ENCODE peak calls at places on chromosomes 3 and 15, in nine cellular contexts. N is transverse colon, Q is upper lobe of left lung, G is suprapubic skin, W is GM12878, E is HepG2, Z is stomach, L is H1, P is K562. J is an unnamed sample.

GRCh38 chr3:113211370-113212154 is at the start of gene BOC:
- DNase-seq in N (no peak), Q (no peak), G (no peak), W (no peak), E (no peak), Z (no peak), L (no peak), P (no peak), J (peak; percentile 77)

GRCh38 chr3:119033393-119034255 is 1.0 kb downstream of the IGSF11 start:
- DNase-seq in N (no peak), Q (no peak), G (no peak), W (no peak), E (no peak), Z (no peak), L (no peak), P (no peak), J (no peak)

GRCh38 chr15:98683821-98684220 is 35.5 kb downstream of the IGF1R start:
- DNase-seq in N (no peak), Q (no peak), G (no peak), W (no peak), E (no peak), Z (no peak), L (no peak), P (no peak), J (no peak)

GRCh38 chr15:81098884-81099601 is 35.0 kb upstream of the CFAP161 start:
- DNase-seq in N (no peak), Q (peak; percentile 53), G (no peak), W (no peak), E (no peak), Z (no peak), L (no peak), P (peak; percentile 72), J (peak; percentile 68)

GRCh38 chr3:98735761-98736269 is 27.3 kb upstream of the ST3GAL6 start:
- DNase-seq in N (no peak), Q (no peak), G (no peak), W (no peak), E (no peak), Z (no peak), L (no peak), P (no peak), J (no peak)

GRCh38 chr3:115164374-115165221 is 17.5 kb upstream of the ZBTB20 start:
- DNase-seq in N (no peak), Q (no peak), G (no peak), W (no peak), E (no peak), Z (no peak), L (no peak), P (no peak), J (no peak)

GRCh38 chr3:194705227-194705626 is 19.5 kb downstream of the FAM43A start:
- DNase-seq in N (no peak), Q (no peak), G (no peak), W (no peak), E (no peak), Z (no peak), L (no peak), P (no peak), J (no peak)

GRCh38 chr3:46580675-46581074 is 14.6 kb upstream of the LRRC2 start:
- DNase-seq in N (no peak), Q (no peak), G (no peak), W (no peak), E (no peak), Z (no peak), L (no peak), P (no peak), J (no peak)

GRCh38 chr3:87228316-87228715 is 1.2 kb downstream of the CHMP2B start:
- DNase-seq in N (no peak), Q (no peak), G (no peak), W (no peak), E (peak; percentile 2), Z (no peak), L (no peak), P (no peak), J (no peak)

GRCh38 chr15:49040151-49040550 is 6.1 kb downstream of the SECISBP2L start:
- DNase-seq in N (no peak), Q (no peak), G (no peak), W (no peak), E (no peak), Z (no peak), L (no peak), P (no peak), J (no peak)

GRCh38 chr3:10198226-10198625 is 33.5 kb downstream of the IRAK2 start:
- DNase-seq in N (no peak), Q (no peak), G (no peak), W (no peak), E (no peak), Z (no peak), L (no peak), P (no peak), J (no peak)

GRCh38 chr3:155342344-155342743 is 48.9 kb upstream of the STRIT1 start:
- DNase-seq in N (no peak), Q (no peak), G (no peak), W (no peak), E (no peak), Z (no peak), L (no peak), P (no peak), J (no peak)

GRCh38 chr3:184315506-184315867 is 1.1 kb downstream of the EIF4G1 start:
- DNase-seq in N (no peak), Q (no peak), G (no peak), W (no peak), E (no peak), Z (no peak), L (no peak), P (peak; percentile 41), J (no peak)

GRCh38 chr3:11452988-11453847 is 181.0 kb downstream of the ATG7 start:
- DNase-seq in N (no peak), Q (no peak), G (no peak), W (no peak), E (peak; percentile 15), Z (no peak), L (no peak), P (no peak), J (no peak)

GRCh38 chr3:123337226-123337625 is 111.7 kb downstream of the ADCY5 start:
- DNase-seq in N (no peak), Q (no peak), G (no peak), W (no peak), E (no peak), Z (no peak), L (no peak), P (no peak), J (peak; percentile 37)

GRCh38 chr15:63888146-63888545 is 54.4 kb upstream of the HERC1 start:
- DNase-seq in N (no peak), Q (no peak), G (no peak), W (no peak), E (no peak), Z (no peak), L (no peak), P (no peak), J (no peak)

GRCh38 chr3:48318831-48319512 is 14.5 kb downstream of the SPINK8 start:
- DNase-seq in N (no peak), Q (no peak), G (no peak), W (no peak), E (no peak), Z (no peak), L (no peak), P (no peak), J (no peak)

GRCh38 chr3:186783731-186784515 is 546 bp downstream of the EIF4A2 start:
- DNase-seq in N (peak; percentile 89), Q (peak; percentile 87), G (peak; percentile 93), W (no peak), E (peak; percentile 46), Z (peak; percentile 88), L (no peak), P (peak; percentile 85), J (peak; percentile 94)
- TF ChIP-seq EP300 in N (no peak), Q (no peak), G (no peak), W (no peak), E (no peak), Z (no peak), L (no peak), P (no peak), J (no peak)

DNA sequence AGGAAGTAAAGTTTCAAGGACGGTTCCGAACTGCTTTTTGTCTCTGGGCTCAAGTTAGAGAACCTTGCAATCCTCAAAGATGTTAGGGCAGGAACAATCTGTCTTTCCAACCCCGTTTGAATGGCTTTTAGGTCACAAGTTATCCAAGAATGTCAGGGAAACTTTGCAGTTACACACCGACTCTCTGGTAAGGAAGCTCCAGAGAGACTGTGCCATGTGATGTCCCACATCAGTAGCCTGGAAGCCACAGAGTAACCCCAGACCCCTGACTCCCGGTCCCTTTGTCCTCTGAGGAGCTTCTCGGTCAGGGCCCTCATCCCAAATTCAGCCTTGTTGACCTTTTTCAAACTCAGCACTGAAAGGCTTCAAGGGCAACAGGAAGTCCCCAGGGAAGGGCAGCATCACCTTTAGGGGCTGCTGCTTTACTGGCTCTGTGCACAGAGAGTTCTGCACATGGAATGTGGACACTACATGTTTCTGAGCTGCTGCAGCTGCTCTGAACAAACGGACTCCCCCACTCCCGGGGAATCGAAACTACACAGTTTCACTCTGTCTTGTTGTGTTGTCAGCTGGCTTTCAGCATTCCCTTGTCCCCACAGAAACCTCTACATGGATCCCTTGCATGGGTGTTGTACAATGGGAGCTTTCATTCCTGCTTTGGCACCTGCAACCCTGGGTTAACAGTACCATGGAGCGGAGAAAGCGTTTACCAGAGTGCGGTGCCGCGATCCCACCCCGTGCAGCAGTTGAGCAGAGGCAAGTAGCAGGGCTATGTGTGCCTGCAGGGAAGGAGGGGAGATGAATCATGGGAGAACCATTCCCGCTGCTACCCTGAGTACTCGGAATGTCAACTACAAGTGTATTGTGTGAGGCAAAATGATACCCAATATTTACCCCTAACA is 408.2 kb upstream of the THBS1 start:
- DNase-seq in N (no peak), Q (peak; percentile 23), G (no peak), W (no peak), E (peak; percentile 67), Z (no peak), L (no peak), P (no peak), J (peak; percentile 77)
- TF ChIP-seq POLR2A in N (no peak), Q (no peak), G (no peak), W (no peak), E (no peak), Z (no peak), L (no peak), P (no peak), J (no peak)

DNA sequence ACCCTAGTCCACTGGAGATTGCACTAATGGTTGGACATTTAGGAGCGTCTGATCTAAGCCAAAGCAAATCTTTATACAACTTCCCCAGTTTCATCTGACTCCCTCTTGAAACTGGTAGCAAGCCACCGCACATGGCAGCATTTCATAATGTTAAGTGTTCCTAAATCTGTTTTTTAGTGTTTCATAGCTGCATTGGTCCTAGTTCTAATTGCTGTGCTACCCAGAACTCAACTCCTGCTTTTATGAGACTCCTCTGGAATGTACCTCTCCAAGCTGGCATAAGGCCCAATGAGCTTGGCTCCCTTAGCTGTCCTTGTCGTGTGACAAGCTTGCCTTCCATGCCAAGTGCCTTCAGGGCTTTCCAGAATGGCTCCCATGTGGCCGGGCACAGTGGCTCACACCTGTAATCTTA is 65.3 kb upstream of the FLNB start:
- DNase-seq in N (peak; percentile 59), Q (peak; percentile 77), G (no peak), W (no peak), E (no peak), Z (peak; percentile 79), L (no peak), P (no peak), J (peak; percentile 75)
- TF ChIP-seq POLR2AphosphoS5 in N (no peak), Q (no peak), G (no peak), W (no peak), E (no peak), Z (no peak), L (no peak), P (no peak), J (peak; percentile 40)

GRCh38 chr15:29676961-29677402 is 145.3 kb downstream of the TJP1 start:
- DNase-seq in N (no peak), Q (peak; percentile 14), G (no peak), W (no peak), E (no peak), Z (no peak), L (no peak), P (no peak), J (no peak)
- TF ChIP-seq EP300 in N (no peak), Q (no peak), G (no peak), W (no peak), E (no peak), Z (no peak), L (no peak), P (no peak), J (no peak)